ENCODE peak calls at places on chromosomes 6 and 20, in five cellular contexts. One of them, this sample, is unnamed.

GRCh38 chr6:75643173-75643572 is 41.5 kb downstream of the SENP6 start:
- DNase-seq in naive thymus-derived CD4-positive, alpha-beta T cell: no peak
- DNase-seq in A673: peak; percentile 15
- DNase-seq in mesendoderm: no peak
- DNase-seq in psoas muscle: no peak
- DNase-seq in this sample: no peak

GRCh38 chr6:1372690-1373089 is 16.7 kb upstream of the FOXF2 start:
- DNase-seq in naive thymus-derived CD4-positive, alpha-beta T cell: no peak
- DNase-seq in A673: no peak
- DNase-seq in mesendoderm: no peak
- DNase-seq in psoas muscle: no peak
- DNase-seq in this sample: no peak

GRCh38 chr6:3202999-3203696 is 24.3 kb downstream of the TUBB2B start:
- DNase-seq in naive thymus-derived CD4-positive, alpha-beta T cell: no peak
- DNase-seq in A673: no peak
- DNase-seq in mesendoderm: no peak
- DNase-seq in psoas muscle: no peak
- DNase-seq in this sample: no peak

GRCh38 chr20:64155258-64156135 is 8.8 kb upstream of the MYT1 start:
- DNase-seq in naive thymus-derived CD4-positive, alpha-beta T cell: no peak
- DNase-seq in A673: no peak
- DNase-seq in mesendoderm: no peak
- DNase-seq in psoas muscle: no peak
- DNase-seq in this sample: no peak

GRCh38 chr20:57384953-57385761 is 6.0 kb upstream of the RBM38 start:
- DNase-seq in naive thymus-derived CD4-positive, alpha-beta T cell: no peak
- DNase-seq in A673: no peak
- DNase-seq in mesendoderm: no peak
- DNase-seq in psoas muscle: no peak
- DNase-seq in this sample: no peak

GRCh38 chr6:22333802-22334201 is 37.0 kb upstream of the PRL start:
- DNase-seq in naive thymus-derived CD4-positive, alpha-beta T cell: no peak
- DNase-seq in A673: no peak
- DNase-seq in mesendoderm: no peak
- DNase-seq in psoas muscle: no peak
- DNase-seq in this sample: no peak

GRCh38 chr6:24666097-24666615 is 543 bp downstream of the TDP2 start:
- DNase-seq in naive thymus-derived CD4-positive, alpha-beta T cell: no peak
- DNase-seq in A673: peak; percentile 41
- DNase-seq in mesendoderm: no peak
- DNase-seq in psoas muscle: peak; percentile 27
- DNase-seq in this sample: peak; percentile 72

GRCh38 chr6:118651282-118652050 is at the start of gene CEP85L:
- DNase-seq in naive thymus-derived CD4-positive, alpha-beta T cell: peak; percentile 89
- DNase-seq in A673: peak; percentile 96
- DNase-seq in mesendoderm: peak; percentile 98
- DNase-seq in psoas muscle: peak; percentile 94
- DNase-seq in this sample: peak; percentile 89

GRCh38 chr20:13426870-13427269 is 205.8 kb downstream of the ISM1 start:
- DNase-seq in naive thymus-derived CD4-positive, alpha-beta T cell: no peak
- DNase-seq in A673: no peak
- DNase-seq in mesendoderm: no peak
- DNase-seq in psoas muscle: no peak
- DNase-seq in this sample: no peak

GRCh38 chr20:32626859-32627636 is 41.9 kb upstream of the NOL4L start:
- DNase-seq in naive thymus-derived CD4-positive, alpha-beta T cell: no peak
- DNase-seq in A673: no peak
- DNase-seq in mesendoderm: no peak
- DNase-seq in psoas muscle: no peak
- DNase-seq in this sample: no peak

GRCh38 chr6:69044534-69044933 is 409.5 kb downstream of the ADGRB3 start:
- DNase-seq in naive thymus-derived CD4-positive, alpha-beta T cell: no peak
- DNase-seq in A673: peak; percentile 4
- DNase-seq in mesendoderm: no peak
- DNase-seq in psoas muscle: no peak
- DNase-seq in this sample: no peak

GRCh38 chr6:117440558-117441525 is 15.1 kb upstream of the ROS1 start:
- DNase-seq in naive thymus-derived CD4-positive, alpha-beta T cell: no peak
- DNase-seq in A673: no peak
- DNase-seq in mesendoderm: no peak
- DNase-seq in psoas muscle: no peak
- DNase-seq in this sample: no peak

GRCh38 chr6:126002755-126003390 is 16.5 kb downstream of the TRMT11 start:
- DNase-seq in naive thymus-derived CD4-positive, alpha-beta T cell: no peak
- DNase-seq in A673: no peak
- DNase-seq in mesendoderm: no peak
- DNase-seq in psoas muscle: no peak
- DNase-seq in this sample: no peak

GRCh38 chr6:144400321-144400720 is 115.2 kb downstream of the UTRN start:
- DNase-seq in naive thymus-derived CD4-positive, alpha-beta T cell: no peak
- DNase-seq in A673: no peak
- DNase-seq in mesendoderm: no peak
- DNase-seq in psoas muscle: no peak
- DNase-seq in this sample: no peak

GRCh38 chr6:124659427-124659826 is 302.8 kb upstream of the RNF217 start:
- DNase-seq in naive thymus-derived CD4-positive, alpha-beta T cell: no peak
- DNase-seq in A673: no peak
- DNase-seq in mesendoderm: peak; percentile 39
- DNase-seq in psoas muscle: no peak
- DNase-seq in this sample: no peak

GRCh38 chr6:159720708-159721107 is 6.6 kb upstream of the WTAP start:
- DNase-seq in naive thymus-derived CD4-positive, alpha-beta T cell: peak; percentile 67
- DNase-seq in A673: no peak
- DNase-seq in mesendoderm: peak; percentile 73
- DNase-seq in psoas muscle: no peak
- DNase-seq in this sample: no peak

GRCh38 chr6:138331984-138332383 is 45.7 kb upstream of the SMIM28 start:
- DNase-seq in naive thymus-derived CD4-positive, alpha-beta T cell: no peak
- DNase-seq in A673: no peak
- DNase-seq in mesendoderm: peak; percentile 30
- DNase-seq in psoas muscle: no peak
- DNase-seq in this sample: no peak

GRCh38 chr6:43070028-43070632 is 6.0 kb upstream of the PTK7 start:
- DNase-seq in naive thymus-derived CD4-positive, alpha-beta T cell: peak; percentile 38
- DNase-seq in A673: peak; percentile 77
- DNase-seq in mesendoderm: peak; percentile 86
- DNase-seq in psoas muscle: no peak
- DNase-seq in this sample: no peak

GRCh38 chr6:1739680-1740079 is 130.0 kb downstream of the FOXC1 start:
- DNase-seq in naive thymus-derived CD4-positive, alpha-beta T cell: no peak
- DNase-seq in A673: no peak
- DNase-seq in mesendoderm: no peak
- DNase-seq in psoas muscle: no peak
- DNase-seq in this sample: no peak

GRCh38 chr6:4818272-4818938 is 42.2 kb downstream of the CDYL start:
- DNase-seq in naive thymus-derived CD4-positive, alpha-beta T cell: no peak
- DNase-seq in A673: no peak
- DNase-seq in mesendoderm: no peak
- DNase-seq in psoas muscle: no peak
- DNase-seq in this sample: no peak

GRCh38 chr20:45343867-45344721 is 4.1 kb downstream of the SDC4 start:
- DNase-seq in naive thymus-derived CD4-positive, alpha-beta T cell: no peak
- DNase-seq in A673: peak; percentile 60
- DNase-seq in mesendoderm: peak; percentile 87
- DNase-seq in psoas muscle: peak; percentile 79
- DNase-seq in this sample: peak; percentile 78

GRCh38 chr20:45341579-45341938 is 6.7 kb downstream of the SDC4 start:
- DNase-seq in naive thymus-derived CD4-positive, alpha-beta T cell: no peak
- DNase-seq in A673: no peak
- DNase-seq in mesendoderm: no peak
- DNase-seq in psoas muscle: no peak
- DNase-seq in this sample: peak; percentile 64

GRCh38 chr20:45343445-45343866 is 4.8 kb downstream of the SDC4 start:
- DNase-seq in naive thymus-derived CD4-positive, alpha-beta T cell: no peak
- DNase-seq in A673: no peak
- DNase-seq in mesendoderm: peak; percentile 78
- DNase-seq in psoas muscle: no peak
- DNase-seq in this sample: peak; percentile 64

GRCh38 chr20:45341939-45342862 is 6.0 kb downstream of the SDC4 start:
- DNase-seq in naive thymus-derived CD4-positive, alpha-beta T cell: no peak
- DNase-seq in A673: no peak
- DNase-seq in mesendoderm: peak; percentile 98
- DNase-seq in psoas muscle: peak; percentile 73
- DNase-seq in this sample: peak; percentile 93

GRCh38 chr20:45342863-45343444 is 5.3 kb downstream of the SDC4 start:
- DNase-seq in naive thymus-derived CD4-positive, alpha-beta T cell: no peak
- DNase-seq in A673: no peak
- DNase-seq in mesendoderm: no peak
- DNase-seq in psoas muscle: no peak
- DNase-seq in this sample: no peak
- H3K4me1 ChIP-seq in naive thymus-derived CD4-positive, alpha-beta T cell: peaks cover 4% of the 10 kb centered on the region
- H3K4me1 ChIP-seq in A673: peaks cover 39% of the 10 kb centered on the region
- H3K4me1 ChIP-seq in mesendoderm: peaks cover 64% of the 10 kb centered on the region
- H3K4me1 ChIP-seq in psoas muscle: peaks cover 72% of the 10 kb centered on the region
- H3K4me1 ChIP-seq in this sample: peaks cover 78% of the 10 kb centered on the region

DNA sequence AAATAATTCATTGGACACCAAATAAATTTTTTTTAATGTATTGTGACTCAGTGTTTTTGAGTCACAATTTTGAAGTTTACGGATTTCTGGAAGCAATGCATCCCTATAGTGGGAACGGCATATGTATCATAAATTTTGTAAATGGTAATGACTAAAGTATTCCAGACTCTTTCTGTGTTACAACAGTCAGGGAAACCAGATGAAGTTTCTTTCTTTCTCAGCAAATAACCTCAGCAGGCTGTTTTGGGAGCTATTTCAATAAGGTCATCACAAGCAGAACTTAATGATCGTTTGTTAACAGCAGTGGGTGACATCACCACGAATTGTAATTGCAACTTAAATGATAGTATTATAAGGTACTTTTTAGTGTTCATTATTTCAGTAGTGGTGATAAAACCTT is 52.0 kb downstream of the HIVEP1 start:
- DNase-seq in naive thymus-derived CD4-positive, alpha-beta T cell: no peak
- DNase-seq in A673: no peak
- DNase-seq in mesendoderm: no peak
- DNase-seq in psoas muscle: no peak
- DNase-seq in this sample: no peak
- H3K4me1 ChIP-seq in naive thymus-derived CD4-positive, alpha-beta T cell: peaks cover 11% of the 10 kb centered on the region
- H3K4me1 ChIP-seq in A673: no peaks in the 10 kb centered on the region
- H3K4me1 ChIP-seq in mesendoderm: no peaks in the 10 kb centered on the region
- H3K4me1 ChIP-seq in psoas muscle: peaks cover 9% of the 10 kb centered on the region
- H3K4me1 ChIP-seq in this sample: peaks cover 9% of the 10 kb centered on the region

GRCh38 chr6:157840261-157840660 is 17.2 kb downstream of the SNX9 start:
- DNase-seq in naive thymus-derived CD4-positive, alpha-beta T cell: no peak
- DNase-seq in A673: no peak
- DNase-seq in mesendoderm: no peak
- DNase-seq in psoas muscle: no peak
- DNase-seq in this sample: no peak
- H3K4me1 ChIP-seq in naive thymus-derived CD4-positive, alpha-beta T cell: peaks cover 22% of the 10 kb centered on the region
- H3K4me1 ChIP-seq in A673: peaks cover 13% of the 10 kb centered on the region
- H3K4me1 ChIP-seq in mesendoderm: peaks cover 4% of the 10 kb centered on the region
- H3K4me1 ChIP-seq in psoas muscle: peaks cover 61% of the 10 kb centered on the region
- H3K4me1 ChIP-seq in this sample: no peaks in the 10 kb centered on the region

DNA sequence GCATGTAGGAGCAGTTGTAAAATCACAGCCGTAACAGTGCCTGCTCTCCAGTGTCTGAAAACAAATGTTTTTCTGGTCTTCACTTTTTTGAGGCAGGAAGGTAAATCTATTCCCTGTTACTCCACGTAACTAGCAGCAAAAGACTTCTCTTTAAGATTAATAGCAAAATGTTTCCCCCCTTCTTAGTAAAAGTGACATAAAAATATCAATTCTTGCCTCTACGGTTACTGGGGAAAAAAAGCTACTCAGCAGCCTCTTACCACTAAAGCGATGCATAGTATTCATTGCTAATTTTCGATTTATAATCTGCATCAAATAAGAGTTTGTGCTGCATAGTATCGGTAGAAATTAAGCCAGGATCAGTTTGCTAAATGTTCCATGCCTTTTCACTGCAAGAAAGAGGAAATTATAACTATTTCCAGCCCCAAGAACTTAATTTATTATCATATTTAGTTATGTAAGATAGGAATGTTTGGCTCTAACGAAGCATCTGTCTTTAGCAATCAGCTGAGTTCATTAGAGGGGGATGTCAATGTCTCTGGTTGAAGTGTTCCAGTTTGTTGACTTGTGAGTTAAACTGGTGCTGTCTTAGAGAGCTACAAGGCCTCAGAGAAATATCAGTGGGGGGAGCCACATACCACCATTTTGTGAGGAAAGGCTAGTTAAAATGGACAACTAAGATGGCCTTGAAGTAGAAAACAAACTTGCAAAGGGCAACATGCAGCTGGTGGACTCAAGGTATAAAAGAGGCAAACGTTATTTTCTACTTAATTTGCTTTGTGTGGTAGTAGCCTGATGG is 630 bp upstream of the TSPYL1 start:
- DNase-seq in naive thymus-derived CD4-positive, alpha-beta T cell: no peak
- DNase-seq in A673: no peak
- DNase-seq in mesendoderm: peak; percentile 34
- DNase-seq in psoas muscle: no peak
- DNase-seq in this sample: no peak
- H3K4me1 ChIP-seq in naive thymus-derived CD4-positive, alpha-beta T cell: peaks cover 34% of the 10 kb centered on the region
- H3K4me1 ChIP-seq in A673: peaks cover 33% of the 10 kb centered on the region
- H3K4me1 ChIP-seq in mesendoderm: peaks cover 4% of the 10 kb centered on the region
- H3K4me1 ChIP-seq in psoas muscle: peaks cover 53% of the 10 kb centered on the region
- H3K4me1 ChIP-seq in this sample: peaks cover 27% of the 10 kb centered on the region

GRCh38 chr6:40353197-40353966 is 233.8 kb downstream of the LRFN2 start:
- DNase-seq in naive thymus-derived CD4-positive, alpha-beta T cell: no peak
- DNase-seq in A673: no peak
- DNase-seq in mesendoderm: peak; percentile 70
- DNase-seq in psoas muscle: no peak
- DNase-seq in this sample: no peak

GRCh38 chr6:40352006-40352405 is 235.2 kb downstream of the LRFN2 start:
- DNase-seq in naive thymus-derived CD4-positive, alpha-beta T cell: no peak
- DNase-seq in A673: no peak
- DNase-seq in mesendoderm: no peak
- DNase-seq in psoas muscle: no peak
- DNase-seq in this sample: no peak

GRCh38 chr6:40350942-40351217 is 236.3 kb downstream of the LRFN2 start:
- DNase-seq in naive thymus-derived CD4-positive, alpha-beta T cell: no peak
- DNase-seq in A673: no peak
- DNase-seq in mesendoderm: no peak
- DNase-seq in psoas muscle: no peak
- DNase-seq in this sample: no peak

GRCh38 chr6:40353967-40354452 is 233.2 kb downstream of the LRFN2 start:
- DNase-seq in naive thymus-derived CD4-positive, alpha-beta T cell: no peak
- DNase-seq in A673: no peak
- DNase-seq in mesendoderm: no peak
- DNase-seq in psoas muscle: no peak
- DNase-seq in this sample: no peak

GRCh38 chr6:40352527-40353170 is 234.5 kb downstream of the LRFN2 start:
- DNase-seq in naive thymus-derived CD4-positive, alpha-beta T cell: no peak
- DNase-seq in A673: no peak
- DNase-seq in mesendoderm: peak; percentile 74
- DNase-seq in psoas muscle: no peak
- DNase-seq in this sample: no peak
- H3K4me1 ChIP-seq in naive thymus-derived CD4-positive, alpha-beta T cell: no peaks in the 10 kb centered on the region
- H3K4me1 ChIP-seq in A673: peaks cover 18% of the 10 kb centered on the region
- H3K4me1 ChIP-seq in mesendoderm: peaks cover 15% of the 10 kb centered on the region
- H3K4me1 ChIP-seq in psoas muscle: peaks cover 7% of the 10 kb centered on the region
- H3K4me1 ChIP-seq in this sample: no peaks in the 10 kb centered on the region

DNA sequence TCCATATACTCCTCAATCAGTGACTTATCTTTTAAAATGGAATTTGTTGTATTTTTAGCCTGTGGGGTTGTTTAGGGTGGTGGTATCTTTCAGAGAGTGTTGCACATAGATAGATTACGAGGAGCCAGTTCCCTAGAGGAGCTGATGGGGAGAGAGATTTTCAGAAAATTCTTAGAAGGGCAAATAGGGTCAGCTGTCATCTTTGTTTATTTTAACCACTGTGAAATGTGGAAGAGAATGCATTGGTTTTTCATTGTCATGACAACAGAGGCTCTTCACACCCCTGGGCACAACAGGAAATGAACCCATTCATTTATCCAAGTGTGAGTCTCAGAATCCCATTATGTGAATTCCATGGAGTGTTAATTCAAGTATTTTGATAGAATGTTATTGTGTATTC is 188.4 kb downstream of the JARID2 start:
- DNase-seq in naive thymus-derived CD4-positive, alpha-beta T cell: no peak
- DNase-seq in A673: peak; percentile 97
- DNase-seq in mesendoderm: peak; percentile 98
- DNase-seq in psoas muscle: no peak
- DNase-seq in this sample: no peak
- H3K4me1 ChIP-seq in naive thymus-derived CD4-positive, alpha-beta T cell: peaks cover 35% of the 10 kb centered on the region
- H3K4me1 ChIP-seq in A673: peaks cover 87% of the 10 kb centered on the region
- H3K4me1 ChIP-seq in mesendoderm: peaks cover 54% of the 10 kb centered on the region
- H3K4me1 ChIP-seq in psoas muscle: peaks cover 48% of the 10 kb centered on the region
- H3K4me1 ChIP-seq in this sample: peaks cover 32% of the 10 kb centered on the region

This sample was measured in tibial artery.